ENCODE peak calls at places on chromosomes 16 and 17, in four cellular contexts. One of them, this sample, is unnamed.

GRCh38 chr17:299546-299945 is 53.1 kb downstream of the RPH3AL start:
- DNase-seq in H1: no peak
- DNase-seq in HepG2: no peak
- DNase-seq in GM12878: no peak
- DNase-seq in this sample: peak; percentile 81

GRCh38 chr16:69131167-69131748 is 1.1 kb downstream of the CHTF8 start:
- DNase-seq in HepG2: no peak
- DNase-seq in H1: no peak
- DNase-seq in GM12878: no peak
- DNase-seq in this sample: peak; percentile 76

GRCh38 chr17:13736915-13737314 is 135.2 kb upstream of the HS3ST3A1 start:
- DNase-seq in H1: no peak
- DNase-seq in HepG2: no peak
- DNase-seq in GM12878: no peak
- DNase-seq in this sample: no peak

GRCh38 chr17:71910002-71910401 is 210.8 kb upstream of the SOX9 start:
- DNase-seq in HepG2: no peak
- DNase-seq in H1: no peak
- DNase-seq in GM12878: no peak
- DNase-seq in this sample: no peak

GRCh38 chr16:4612977-4613635 is 1.6 kb downstream of the UBALD1 start:
- DNase-seq in HepG2: no peak
- DNase-seq in GM12878: no peak
- DNase-seq in H1: no peak
- DNase-seq in this sample: peak; percentile 48

GRCh38 chr17:81959362-81960129 is 1.4 kb downstream of the NOTUM start:
- DNase-seq in GM12878: no peak
- DNase-seq in HepG2: peak; percentile 40
- DNase-seq in H1: peak; percentile 72
- DNase-seq in this sample: peak; percentile 96

GRCh38 chr17:70310251-70310672 is 140.9 kb downstream of the KCNJ2 start:
- DNase-seq in H1: no peak
- DNase-seq in GM12878: no peak
- DNase-seq in HepG2: no peak
- DNase-seq in this sample: no peak

GRCh38 chr17:70913086-70913485 is 743.8 kb downstream of the KCNJ2 start:
- DNase-seq in GM12878: no peak
- DNase-seq in HepG2: no peak
- DNase-seq in H1: no peak
- DNase-seq in this sample: no peak

GRCh38 chr17:77901476-77901875 is 57.0 kb upstream of the TNRC6C start:
- DNase-seq in GM12878: no peak
- DNase-seq in H1: no peak
- DNase-seq in HepG2: no peak
- DNase-seq in this sample: no peak

GRCh38 chr17:4703330-4703691 is 626 bp downstream of the PELP1 start:
- DNase-seq in GM12878: no peak
- DNase-seq in H1: no peak
- DNase-seq in HepG2: no peak
- DNase-seq in this sample: no peak

GRCh38 chr16:9199312-9199711 is 107.9 kb downstream of the HAPSTR1 start:
- DNase-seq in GM12878: no peak
- DNase-seq in H1: no peak
- DNase-seq in HepG2: no peak
- DNase-seq in this sample: no peak

GRCh38 chr17:35973333-35974260 is 7.7 kb downstream of the CCL16 start:
- DNase-seq in GM12878: no peak
- DNase-seq in H1: no peak
- DNase-seq in HepG2: peak; percentile 99
- DNase-seq in this sample: no peak

GRCh38 chr16:4728676-4729075 is 5.4 kb downstream of the ANKS3 start:
- DNase-seq in GM12878: no peak
- DNase-seq in HepG2: no peak
- DNase-seq in H1: no peak
- DNase-seq in this sample: no peak

GRCh38 chr17:38896373-38896954 is 26.6 kb downstream of the LASP1 start:
- DNase-seq in H1: no peak
- DNase-seq in HepG2: no peak
- DNase-seq in GM12878: no peak
- DNase-seq in this sample: no peak

GRCh38 chr17:81339502-81340296 is 44.6 kb upstream of the SLC38A10 start:
- DNase-seq in H1: peak; percentile 53
- DNase-seq in GM12878: no peak
- DNase-seq in HepG2: peak; percentile 99
- DNase-seq in this sample: no peak

GRCh38 chr17:50867856-50868438 is 1.8 kb upstream of the TOB1 start:
- DNase-seq in GM12878: no peak
- DNase-seq in HepG2: no peak
- DNase-seq in H1: no peak
- DNase-seq in this sample: no peak

GRCh38 chr17:50871898-50872297 is 5.7 kb upstream of the TOB1 start:
- DNase-seq in GM12878: no peak
- DNase-seq in H1: no peak
- DNase-seq in HepG2: no peak
- DNase-seq in this sample: peak; percentile 36

GRCh38 chr17:50868594-50868993 is 2.4 kb upstream of the TOB1 start:
- DNase-seq in HepG2: no peak
- DNase-seq in GM12878: no peak
- DNase-seq in H1: no peak
- DNase-seq in this sample: no peak

GRCh38 chr17:50872710-50873424 is 6.7 kb upstream of the TOB1 start:
- DNase-seq in HepG2: no peak
- DNase-seq in GM12878: no peak
- DNase-seq in H1: no peak
- DNase-seq in this sample: no peak

DNA sequence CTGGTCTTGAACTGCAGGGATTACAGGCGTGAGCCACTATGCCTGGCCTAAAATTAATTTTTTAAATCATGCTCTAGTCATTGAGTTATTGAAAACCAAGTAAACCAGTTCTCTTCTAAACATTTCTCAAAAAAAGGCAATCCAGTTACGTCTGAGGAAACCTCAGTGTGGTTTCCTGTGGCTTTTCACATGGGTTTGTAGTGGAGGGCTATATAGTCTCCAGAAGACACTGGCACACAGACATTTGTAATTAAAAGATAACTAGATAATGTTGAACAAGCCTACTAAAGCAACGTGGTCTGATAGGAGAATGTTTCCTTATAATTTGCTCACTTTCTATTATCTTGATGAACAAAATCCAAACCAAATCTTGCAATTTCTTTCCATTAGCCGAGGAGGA is 5.2 kb upstream of the TOB1 start:
- DNase-seq in HepG2: no peak
- DNase-seq in GM12878: no peak
- DNase-seq in H1: no peak
- DNase-seq in this sample: no peak
- H3K9ac ChIP-seq in HepG2: no peak overlapping the region
- H3K9ac ChIP-seq in GM12878: no peak overlapping the region
- H3K9ac ChIP-seq in H1: no peak overlapping the region
- H3K9ac ChIP-seq in this sample: no peak overlapping the region

GRCh38 chr16:88320947-88321634 is 61.7 kb upstream of the ZNF469 start:
- DNase-seq in H1: no peak
- DNase-seq in GM12878: no peak
- DNase-seq in HepG2: no peak
- DNase-seq in this sample: no peak
- TF ChIP-seq TCF12 in H1: no peak
- TF ChIP-seq TCF12 in GM12878: no peak
- TF ChIP-seq TCF12 in HepG2: no peak
- TF ChIP-seq TCF12 in this sample: no peak

GRCh38 chr16:73066321-73066926 is 18.5 kb upstream of the ZFHX3 start:
- DNase-seq in HepG2: no peak
- DNase-seq in H1: peak; percentile 80
- DNase-seq in GM12878: no peak
- DNase-seq in this sample: no peak
- H3K9ac ChIP-seq in HepG2: no peak overlapping the region
- H3K9ac ChIP-seq in H1: no peak overlapping the region
- H3K9ac ChIP-seq in GM12878: no peak overlapping the region
- H3K9ac ChIP-seq in this sample: no peak overlapping the region

GRCh38 chr17:1909985-1910384 is 80.2 kb downstream of the RPA1 start:
- DNase-seq in GM12878: no peak
- DNase-seq in H1: no peak
- DNase-seq in HepG2: peak; percentile 62
- DNase-seq in this sample: no peak

GRCh38 chr17:1907818-1908698 is 78.3 kb downstream of the RPA1 start:
- DNase-seq in GM12878: no peak
- DNase-seq in HepG2: no peak
- DNase-seq in H1: peak; percentile 77
- DNase-seq in this sample: no peak

GRCh38 chr17:1907216-1907631 is 77.4 kb downstream of the RPA1 start:
- DNase-seq in H1: no peak
- DNase-seq in HepG2: no peak
- DNase-seq in GM12878: no peak
- DNase-seq in this sample: no peak

GRCh38 chr17:1906622-1907021 is 76.8 kb downstream of the RPA1 start:
- DNase-seq in GM12878: no peak
- DNase-seq in H1: no peak
- DNase-seq in HepG2: no peak
- DNase-seq in this sample: no peak

GRCh38 chr17:1908699-1909309 is 79.0 kb downstream of the RPA1 start:
- DNase-seq in GM12878: no peak
- DNase-seq in H1: no peak
- DNase-seq in HepG2: peak; percentile 72
- DNase-seq in this sample: peak; percentile 91
- TF ChIP-seq TCF12 in GM12878: no peak
- TF ChIP-seq TCF12 in H1: peak; percentile 78
- TF ChIP-seq TCF12 in HepG2: no peak
- TF ChIP-seq TCF12 in this sample: no peak

DNA sequence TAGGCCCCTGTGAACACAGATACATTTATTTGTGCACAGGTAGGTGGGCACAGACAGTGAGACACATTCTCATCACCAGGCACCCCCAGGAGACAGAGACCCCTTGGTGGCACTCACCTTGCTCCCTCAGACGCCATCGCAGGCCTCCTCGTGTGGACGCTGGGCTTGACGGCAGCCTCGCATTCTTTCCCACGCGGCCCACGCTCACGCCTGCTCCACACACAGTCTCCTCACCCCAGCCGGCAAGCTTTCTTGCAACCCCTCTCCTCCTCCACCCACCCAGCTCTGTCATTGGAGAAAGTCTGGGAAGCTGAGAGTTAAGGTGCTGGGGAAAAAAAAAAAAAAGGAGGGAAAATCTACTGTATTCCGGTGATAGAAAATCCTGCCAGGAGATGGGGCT is 14.8 kb downstream of the SGCA start:
- DNase-seq in HepG2: no peak
- DNase-seq in GM12878: no peak
- DNase-seq in H1: no peak
- DNase-seq in this sample: no peak
- H3K9ac ChIP-seq in HepG2: no peak overlapping the region
- H3K9ac ChIP-seq in GM12878: no peak overlapping the region
- H3K9ac ChIP-seq in H1: no peak overlapping the region
- H3K9ac ChIP-seq in this sample: no peak overlapping the region

GRCh38 chr17:19381741-19382444 is 3.6 kb downstream of the MAPK7 start:
- DNase-seq in H1: no peak
- DNase-seq in HepG2: no peak
- DNase-seq in GM12878: no peak
- DNase-seq in this sample: no peak
- TF ChIP-seq TCF12 in H1: no peak
- TF ChIP-seq TCF12 in HepG2: no peak
- TF ChIP-seq TCF12 in GM12878: no peak
- TF ChIP-seq TCF12 in this sample: no peak

This sample was measured in SK-N-SH.